ENCODE peak calls at places on chromosomes 12 and 14, in six cellular contexts. A, Y, L, N, Z and J are unnamed samples.

GRCh38 chr14:92974541-92975345 is 51.8 kb downstream of the CHGA start:
- DNase-seq in Y (no peak), A (no peak), L (no peak), Z (no peak), N (no peak), J (no peak)

GRCh38 chr14:73188501-73188903 is 48.8 kb upstream of the PAPLN start:
- DNase-seq in Z (no peak), A (no peak), N (peak; percentile 52), L (peak; percentile 64), Y (peak; percentile 37), J (no peak)

GRCh38 chr12:85281947-85282312 is 1.9 kb downstream of the ALX1 start:
- DNase-seq in Z (no peak), A (no peak), N (no peak), Y (no peak), L (no peak), J (no peak)

GRCh38 chr12:111221296-111222026 is 147.4 kb downstream of the PHETA1 start:
- DNase-seq in N (no peak), Y (no peak), A (no peak), Z (no peak), L (no peak), J (no peak)

GRCh38 chr14:52304248-52304904 is 9.7 kb upstream of the PTGER2 start:
- DNase-seq in Y (no peak), A (no peak), Z (no peak), N (no peak), L (no peak), J (no peak)

GRCh38 chr14:91068642-91069041 is 8.2 kb upstream of the RPS6KA5 start:
- DNase-seq in Z (no peak), L (no peak), N (peak; percentile 3), Y (no peak), A (no peak), J (no peak)

GRCh38 chr12:45615268-45615667 is 114.2 kb upstream of the ARID2 start:
- DNase-seq in L (peak; percentile 35), Z (no peak), A (no peak), Y (peak; percentile 53), N (peak; percentile 69), J (no peak)

GRCh38 chr12:95173392-95174251 is 43.6 kb downstream of the FGD6 start:
- DNase-seq in A (peak; percentile 73), L (peak; percentile 90), N (peak; percentile 74), Z (no peak), Y (peak; percentile 65), J (no peak)

GRCh38 chr14:93112891-93113677 is 2.6 kb downstream of the ITPK1 start:
- DNase-seq in Y (peak; percentile 82), N (peak; percentile 66), A (peak; percentile 76), Z (peak; percentile 84), L (peak; percentile 89), J (no peak)

GRCh38 chr12:59085680-59086079 is 165.4 kb upstream of the LRIG3 start:
- DNase-seq in A (no peak), Z (no peak), Y (no peak), N (no peak), L (no peak), J (no peak)

GRCh38 chr12:30820406-30820946 is 65.7 kb upstream of the CAPRIN2 start:
- DNase-seq in A (no peak), L (no peak), N (no peak), Z (no peak), Y (no peak), J (no peak)

GRCh38 chr12:42695490-42695995 is 106.0 kb upstream of the PRICKLE1 start:
- DNase-seq in L (no peak), N (no peak), A (no peak), Z (no peak), Y (no peak), J (no peak)

GRCh38 chr12:96500686-96501085 is 11.3 kb downstream of the CFAP54 start:
- DNase-seq in L (peak; percentile 68), A (no peak), N (peak; percentile 47), Z (no peak), Y (no peak), J (no peak)

GRCh38 chr14:92737206-92737605 is 11.2 kb downstream of the LGMN start:
- DNase-seq in N (no peak), Z (no peak), L (no peak), Y (no peak), A (no peak), J (no peak)

GRCh38 chr14:29856516-29856915 is 71.1 kb downstream of the PRKD1 start:
- DNase-seq in A (no peak), L (no peak), Y (no peak), Z (no peak), N (no peak), J (no peak)

GRCh38 chr12:57732270-57732669 is 6.3 kb downstream of the AGAP2 start:
- DNase-seq in Z (no peak), L (no peak), Y (no peak), A (no peak), N (no peak), J (no peak)

GRCh38 chr12:58575281-58575680 is 345.0 kb downstream of the LRIG3 start:
- DNase-seq in Z (no peak), A (no peak), N (peak; percentile 62), L (peak; percentile 61), Y (peak; percentile 48), J (no peak)

GRCh38 chr12:27277846-27278260 is 33.8 kb downstream of the STK38L start:
- DNase-seq in N (peak; percentile 90), L (peak; percentile 92), Z (no peak), A (no peak), Y (peak; percentile 44), J (peak; percentile 18)

GRCh38 chr12:51351913-51352532 is 5.5 kb upstream of the CELA1 start:
- DNase-seq in A (no peak), Z (peak; percentile 37), N (peak; percentile 52), Y (peak; percentile 50), L (peak; percentile 81), J (no peak)

GRCh38 chr12:95633049-95633545 is 81.8 kb upstream of the USP44 start:
- DNase-seq in Z (no peak), Y (peak; percentile 41), A (no peak), L (peak; percentile 78), N (peak; percentile 84), J (no peak)

GRCh38 chr14:100438678-100439592 is 115.8 kb downstream of the SLC25A47 start:
- DNase-seq in Y (peak; percentile 73), L (peak; percentile 46), Z (peak; percentile 21), A (no peak), N (peak; percentile 38), J (no peak)

GRCh38 chr12:28027947-28028724 is 55.6 kb upstream of the PTHLH start:
- DNase-seq in L (no peak), N (no peak), Z (no peak), Y (no peak), A (no peak), J (no peak)

GRCh38 chr14:70096866-70097265 is 91.9 kb downstream of the SLC8A3 start:
- DNase-seq in Y (peak; percentile 20), Z (no peak), A (no peak), N (peak; percentile 5), L (peak; percentile 13), J (no peak)

GRCh38 chr12:5648692-5649338 is 216.9 kb downstream of the NTF3 start:
- DNase-seq in L (peak; percentile 4), N (peak; percentile 50), A (peak; percentile 17), Z (no peak), Y (peak; percentile 32), J (no peak)